ENCODE peak calls at places on chromosome 14, in seven cellular contexts. A is SK-N-SH, F is HepG2, P is K562, O is GM12878, J is H1, R is GM12892. B is an unnamed sample.

GRCh38 chr14:93476305-93476704 is 45.6 kb downstream of the UNC79 start:
- DNase-seq in A (no peak), J (no peak), P (no peak), R (no peak), O (no peak), F (no peak), B (no peak)

GRCh38 chr14:51424569-51425251 is 184.7 kb downstream of the TMX1 start:
- DNase-seq in P (no peak), F (no peak), O (no peak), J (no peak), R (no peak), A (no peak), B (no peak)

GRCh38 chr14:23362200-23362599 is 2.8 kb downstream of the EFS start:
- DNase-seq in J (no peak), R (no peak), F (peak), A (no peak), O (no peak), P (no peak), B (no peak)

GRCh38 chr14:64137657-64138290 is 156.4 kb downstream of the ESR2 start:
- DNase-seq in O (no peak), R (no peak), P (no peak), F (no peak), J (no peak), A (no peak), B (no peak)

GRCh38 chr14:21268612-21269251 is 510 bp downstream of the HNRNPC start:
- DNase-seq in F (peak), A (no peak), R (no peak), P (peak), O (no peak), J (no peak), B (no peak)

GRCh38 chr14:54503476-54503875 is 6.2 kb upstream of the CGRRF1 start:
- DNase-seq in F (peak), O (no peak), R (no peak), J (no peak), A (no peak), P (no peak), B (no peak)

GRCh38 chr14:94571950-94572349 is 9.3 kb upstream of the SERPINA5 start:
- DNase-seq in R (no peak), O (no peak), J (no peak), P (no peak), A (no peak), F (peak), B (no peak)

GRCh38 chr14:102776761-102777710 is at the start of gene TRAF3:
- DNase-seq in F (no peak), A (peak), J (no peak), P (peak), O (no peak), R (peak), B (peak)

GRCh38 chr14:20614038-20614840 is 23.1 kb upstream of the RNASE12 start:
- DNase-seq in F (no peak), A (no peak), R (no peak), J (no peak), P (no peak), O (no peak), B (no peak)

GRCh38 chr14:101559624-101560533 is 1.4 kb upstream of the DIO3 start:
- DNase-seq in F (no peak), P (no peak), R (no peak), O (no peak), A (peak), J (no peak), B (no peak)

GRCh38 chr14:65238456-65238855 is 136.1 kb upstream of the MAX start:
- DNase-seq in A (no peak), P (no peak), F (peak), O (no peak), R (no peak), J (no peak), B (no peak)

GRCh38 chr14:74909501-74909900 is 13.6 kb downstream of the RPS6KL1 start:
- DNase-seq in A (no peak), R (no peak), P (no peak), F (no peak), O (no peak), J (no peak), B (no peak)

GRCh38 chr14:97544581-97544980 is 747.4 kb downstream of the VRK1 start:
- DNase-seq in O (peak), F (no peak), J (no peak), P (no peak), A (no peak), R (no peak), B (no peak)

GRCh38 chr14:91361236-91361811 is 56.3 kb downstream of the CCDC88C start:
- DNase-seq in P (no peak), F (peak), O (no peak), R (no peak), A (no peak), J (no peak), B (no peak)

GRCh38 chr14:95197498-95198010 is 40.2 kb upstream of the DICER1 start:
- DNase-seq in O (no peak), J (no peak), R (no peak), F (no peak), A (no peak), P (no peak), B (no peak)

GRCh38 chr14:28348797-28349196 is 417.8 kb upstream of the FOXG1 start:
- DNase-seq in R (no peak), P (no peak), A (no peak), J (no peak), O (no peak), F (no peak), B (no peak)

GRCh38 chr14:58793096-58793740 is 155.5 kb downstream of the DACT1 start:
- DNase-seq in O (no peak), F (no peak), R (no peak), J (no peak), A (no peak), P (no peak), B (no peak)

GRCh38 chr14:76080471-76080870 is 71.3 kb upstream of the GPATCH2L start:
- DNase-seq in F (no peak), O (no peak), A (no peak), P (no peak), R (no peak), J (no peak), B (no peak)

GRCh38 chr14:31038521-31039166 is 12.5 kb upstream of the STRN3 start:
- DNase-seq in P (no peak), F (peak), J (no peak), O (no peak), A (peak), R (no peak), B (no peak)

GRCh38 chr14:105148604-105149145 is 19.9 kb downstream of the JAG2 start:
- DNase-seq in R (no peak), P (no peak), F (no peak), A (no peak), O (no peak), J (no peak), B (no peak)

GRCh38 chr14:105150026-105150367 is 18.6 kb downstream of the JAG2 start:
- DNase-seq in A (no peak), O (no peak), R (no peak), F (no peak), J (no peak), P (no peak), B (no peak)

GRCh38 chr14:105147701-105148603 is 20.6 kb downstream of the JAG2 start:
- DNase-seq in P (no peak), F (no peak), O (no peak), J (no peak), R (peak), A (no peak), B (no peak)

GRCh38 chr14:105150368-105151111 is 18.0 kb downstream of the JAG2 start:
- DNase-seq in J (no peak), A (no peak), F (no peak), P (no peak), O (no peak), R (no peak), B (no peak)

GRCh38 chr14:105149146-105149781 is 19.3 kb downstream of the JAG2 start:
- DNase-seq in R (no peak), J (no peak), P (no peak), F (no peak), O (no peak), A (no peak), B (no peak)
- TF ChIP-seq TAF1 in R (no peak), J (no peak), P (no peak), F (no peak), O (no peak), A (no peak), B (no peak)

GRCh38 chr14:81991998-81992397 is 458.3 kb upstream of the SEL1L start:
- DNase-seq in A (no peak), J (no peak), F (no peak), R (no peak), P (no peak), O (no peak), B (no peak)
- TF ChIP-seq TAF1 in A (no peak), J (no peak), F (no peak), R (no peak), P (no peak), O (no peak), B (no peak)

GRCh38 chr14:61347771-61348443 is 26.5 kb downstream of the PRKCH start:
- DNase-seq in O (no peak), J (no peak), R (no peak), A (no peak), P (no peak), F (no peak), B (no peak)
- TF ChIP-seq TAF1 in O (no peak), J (no peak), R (no peak), A (no peak), P (no peak), F (no peak), B (no peak)

DNA sequence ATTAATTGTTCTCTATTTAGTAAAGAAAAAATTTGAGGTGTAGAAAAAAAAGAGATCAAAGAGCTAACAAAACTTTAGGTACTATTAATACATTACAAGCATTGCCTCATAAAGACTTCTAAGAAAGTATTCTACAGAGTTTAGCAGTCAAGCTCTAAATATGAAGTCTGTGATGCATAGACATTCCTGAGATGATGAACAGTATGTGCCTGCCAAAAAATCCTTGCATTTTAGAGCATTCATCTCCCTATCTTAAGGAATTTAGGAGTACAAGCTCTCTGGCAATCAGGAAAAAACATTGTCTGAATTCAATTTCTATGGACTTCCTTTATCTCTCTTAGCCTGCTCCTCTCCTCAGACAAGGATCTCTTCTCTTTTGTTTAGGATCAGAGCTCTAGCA is 202.6 kb upstream of the LRFN5 start:
- DNase-seq in F (no peak), P (no peak), J (no peak), A (no peak), O (no peak), R (no peak), B (no peak)
- TF ChIP-seq TAF1 in F (no peak), P (no peak), J (no peak), A (no peak), O (no peak), R (no peak), B (no peak)

GRCh38 chr14:61621444-61621843 is 73.9 kb upstream of the HIF1A start:
- DNase-seq in F (no peak), O (no peak), J (no peak), A (no peak), R (no peak), P (no peak), B (no peak)
- TF ChIP-seq TAF1 in F (no peak), O (no peak), J (no peak), A (no peak), R (no peak), P (no peak), B (no peak)

DNA sequence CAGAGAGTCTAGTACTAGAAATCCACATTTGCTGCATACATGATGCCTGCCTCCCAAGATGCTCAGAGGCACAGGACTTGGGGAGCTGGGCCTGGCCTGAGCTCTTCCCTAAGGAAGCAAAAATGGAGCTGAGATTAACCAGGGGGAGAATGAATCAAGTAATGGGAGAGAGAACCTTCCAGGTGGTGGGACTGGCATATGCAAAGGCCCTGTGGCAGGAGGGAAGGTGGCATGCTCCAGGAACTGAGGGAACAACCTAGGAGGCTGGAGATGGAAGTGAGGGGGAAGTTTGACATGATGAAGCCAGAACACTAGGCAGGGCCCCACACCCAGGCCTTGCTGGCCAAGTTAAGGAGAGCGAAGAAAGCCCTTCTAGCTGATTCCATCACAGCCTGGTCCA is 23.3 kb downstream of the TMEM63C start:
- DNase-seq in A (no peak), J (no peak), P (no peak), F (no peak), O (no peak), R (no peak), B (no peak)
- TF ChIP-seq TAF1 in A (no peak), J (no peak), P (no peak), F (no peak), O (no peak), R (no peak), B (no peak)

GRCh38 chr14:44494125-44494524 is 13.0 kb downstream of the FSCB start:
- DNase-seq in R (no peak), A (no peak), F (no peak), O (no peak), P (no peak), J (no peak), B (no peak)
- TF ChIP-seq TAF1 in R (no peak), A (no peak), F (no peak), O (no peak), P (no peak), J (no peak), B (no peak)

DNA sequence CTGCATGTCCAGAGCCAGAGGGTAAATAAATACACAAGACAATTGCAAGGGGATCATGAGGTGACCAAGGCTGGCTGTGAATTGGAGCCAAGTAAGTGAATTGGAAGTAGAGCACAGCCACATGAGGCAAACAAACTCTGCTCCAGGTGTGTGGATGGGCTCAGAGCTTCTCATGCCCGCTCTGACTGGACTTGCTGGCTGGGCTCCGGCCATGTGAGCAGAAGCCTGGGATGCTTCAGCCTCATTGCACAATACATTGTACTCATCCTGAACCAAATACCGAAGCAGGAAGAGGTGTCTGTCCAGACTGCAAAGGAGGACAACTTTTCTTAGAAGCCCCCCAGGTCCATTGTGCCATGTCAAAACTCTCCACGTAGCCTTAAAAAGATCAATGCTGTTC is 193.0 kb downstream of the TTC8 start:
- DNase-seq in A (no peak), R (no peak), J (no peak), O (no peak), P (no peak), F (no peak), B (no peak)
- TF ChIP-seq TAF1 in A (no peak), R (no peak), J (no peak), O (no peak), P (no peak), F (no peak), B (no peak)

DNA sequence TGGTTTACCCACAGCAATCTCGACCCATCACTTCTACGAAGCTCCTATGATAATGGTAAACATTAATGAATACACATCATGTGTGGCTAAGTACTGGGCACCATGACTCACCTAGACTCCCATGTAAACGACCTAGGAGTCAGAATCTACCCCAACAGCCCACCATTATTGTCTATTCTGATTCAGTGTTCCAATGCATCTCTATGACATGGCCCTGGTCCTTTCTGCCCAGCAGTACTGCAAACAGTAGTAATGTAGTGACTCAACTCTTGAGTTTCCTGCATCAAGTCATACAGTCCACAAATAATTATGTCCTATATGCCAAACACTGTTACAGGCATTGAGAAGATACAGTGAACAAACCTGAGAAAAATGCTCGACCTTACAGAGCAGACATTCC is 14.6 kb downstream of the GTF2A1 start:
- DNase-seq in F (peak), R (no peak), A (no peak), P (no peak), O (no peak), J (no peak), B (no peak)
- TF ChIP-seq TAF1 in F (no peak), R (no peak), A (no peak), P (no peak), O (no peak), J (no peak), B (no peak)